ENCODE peak calls at places on chromosomes 4 and X, in six cellular contexts. One of them, this sample, is unnamed.

GRCh38 chr4:8911311-8912088 is 39.9 kb upstream of the HMX1 start:
- DNase-seq in right atrium auricular region: peak; percentile 44
- DNase-seq in SJSA1: no peak
- DNase-seq in neural progenitor cell: no peak
- DNase-seq in PC-9: no peak
- DNase-seq in mesenchymal stem cell: no peak
- DNase-seq in this sample: peak; percentile 5

GRCh38 chr4:89868261-89868660 is 26.4 kb upstream of the MMRN1 start:
- DNase-seq in SJSA1: no peak
- DNase-seq in right atrium auricular region: no peak
- DNase-seq in PC-9: no peak
- DNase-seq in neural progenitor cell: no peak
- DNase-seq in mesenchymal stem cell: no peak
- DNase-seq in this sample: no peak

GRCh38 chrX:155893513-155893912 is 12.4 kb downstream of the VAMP7 start:
- DNase-seq in neural progenitor cell: no peak
- DNase-seq in right atrium auricular region: no peak
- DNase-seq in PC-9: no peak
- DNase-seq in mesenchymal stem cell: no peak
- DNase-seq in SJSA1: no peak
- DNase-seq in this sample: no peak

GRCh38 chr4:155888171-155888570 is 15.3 kb upstream of the TDO2 start:
- DNase-seq in right atrium auricular region: no peak
- DNase-seq in neural progenitor cell: no peak
- DNase-seq in mesenchymal stem cell: no peak
- DNase-seq in SJSA1: no peak
- DNase-seq in PC-9: no peak
- DNase-seq in this sample: no peak

GRCh38 chrX:9133426-9133825 is 99.5 kb upstream of the FAM9B start:
- DNase-seq in PC-9: no peak
- DNase-seq in right atrium auricular region: no peak
- DNase-seq in SJSA1: peak; percentile 15
- DNase-seq in neural progenitor cell: no peak
- DNase-seq in mesenchymal stem cell: peak; percentile 61
- DNase-seq in this sample: no peak

GRCh38 chr4:53476232-53477037 is 99.0 kb downstream of the FIP1L1 start:
- DNase-seq in neural progenitor cell: no peak
- DNase-seq in PC-9: no peak
- DNase-seq in SJSA1: peak; percentile 85
- DNase-seq in right atrium auricular region: no peak
- DNase-seq in mesenchymal stem cell: peak; percentile 94
- DNase-seq in this sample: no peak

GRCh38 chrX:47200385-47201150 is 6.9 kb downstream of the UBA1 start:
- DNase-seq in right atrium auricular region: peak; percentile 74
- DNase-seq in neural progenitor cell: no peak
- DNase-seq in SJSA1: no peak
- DNase-seq in PC-9: no peak
- DNase-seq in mesenchymal stem cell: no peak
- DNase-seq in this sample: no peak

GRCh38 chr4:128517096-128517738 is 229.6 kb upstream of the PGRMC2 start:
- DNase-seq in SJSA1: no peak
- DNase-seq in right atrium auricular region: no peak
- DNase-seq in mesenchymal stem cell: peak; percentile 49
- DNase-seq in PC-9: no peak
- DNase-seq in neural progenitor cell: no peak
- DNase-seq in this sample: no peak

GRCh38 chr4:997375-998071 is 4.3 kb upstream of the SLC26A1 start:
- DNase-seq in neural progenitor cell: peak; percentile 78
- DNase-seq in mesenchymal stem cell: peak; percentile 16
- DNase-seq in PC-9: no peak
- DNase-seq in right atrium auricular region: no peak
- DNase-seq in SJSA1: no peak
- DNase-seq in this sample: peak; percentile 52

GRCh38 chrX:68750316-68750715 is 78.5 kb upstream of the EFNB1 start:
- DNase-seq in right atrium auricular region: no peak
- DNase-seq in mesenchymal stem cell: no peak
- DNase-seq in neural progenitor cell: no peak
- DNase-seq in SJSA1: no peak
- DNase-seq in PC-9: no peak
- DNase-seq in this sample: no peak

GRCh38 chrX:12977761-12978204 is 2.9 kb downstream of the TMSB4X start:
- DNase-seq in PC-9: peak; percentile 55
- DNase-seq in neural progenitor cell: no peak
- DNase-seq in right atrium auricular region: no peak
- DNase-seq in SJSA1: no peak
- DNase-seq in mesenchymal stem cell: no peak
- DNase-seq in this sample: no peak

GRCh38 chr4:83535520-83535944 is 376 bp upstream of the GPAT3 start:
- DNase-seq in neural progenitor cell: peak; percentile 54
- DNase-seq in PC-9: peak; percentile 74
- DNase-seq in mesenchymal stem cell: peak; percentile 73
- DNase-seq in right atrium auricular region: peak; percentile 59
- DNase-seq in SJSA1: no peak
- DNase-seq in this sample: peak; percentile 30

GRCh38 chr4:24557036-24558022 is 27.0 kb downstream of the DHX15 start:
- DNase-seq in neural progenitor cell: no peak
- DNase-seq in PC-9: peak; percentile 65
- DNase-seq in right atrium auricular region: no peak
- DNase-seq in SJSA1: peak; percentile 7
- DNase-seq in mesenchymal stem cell: peak; percentile 48
- DNase-seq in this sample: no peak

GRCh38 chr4:159158083-159158617 is 55.3 kb downstream of the RAPGEF2 start:
- DNase-seq in SJSA1: no peak
- DNase-seq in neural progenitor cell: peak; percentile 54
- DNase-seq in mesenchymal stem cell: no peak
- DNase-seq in right atrium auricular region: no peak
- DNase-seq in PC-9: no peak
- DNase-seq in this sample: no peak

GRCh38 chrX:31420711-31421151 is 348.9 kb upstream of the FTHL17 start:
- DNase-seq in mesenchymal stem cell: peak; percentile 48
- DNase-seq in PC-9: no peak
- DNase-seq in SJSA1: no peak
- DNase-seq in right atrium auricular region: no peak
- DNase-seq in neural progenitor cell: no peak
- DNase-seq in this sample: no peak

GRCh38 chr4:88792821-88793220 is 95.2 kb upstream of the NAP1L5 start:
- DNase-seq in neural progenitor cell: no peak
- DNase-seq in right atrium auricular region: no peak
- DNase-seq in PC-9: peak; percentile 36
- DNase-seq in SJSA1: no peak
- DNase-seq in mesenchymal stem cell: no peak
- DNase-seq in this sample: no peak

GRCh38 chr4:155667538-155668511 is 1.2 kb downstream of the GUCY1A1 start:
- DNase-seq in right atrium auricular region: peak; percentile 63
- DNase-seq in SJSA1: peak; percentile 30
- DNase-seq in PC-9: no peak
- DNase-seq in neural progenitor cell: peak; percentile 70
- DNase-seq in mesenchymal stem cell: peak; percentile 59
- DNase-seq in this sample: peak; percentile 50

GRCh38 chr4:1045595-1046201 is 34.3 kb downstream of the FGFRL1 start:
- DNase-seq in SJSA1: no peak
- DNase-seq in mesenchymal stem cell: no peak
- DNase-seq in right atrium auricular region: no peak
- DNase-seq in neural progenitor cell: no peak
- DNase-seq in PC-9: no peak
- DNase-seq in this sample: no peak

GRCh38 chr4:88938138-88938537 is 118.8 kb downstream of the FAM13A start:
- DNase-seq in mesenchymal stem cell: peak; percentile 91
- DNase-seq in PC-9: peak; percentile 87
- DNase-seq in right atrium auricular region: no peak
- DNase-seq in SJSA1: no peak
- DNase-seq in neural progenitor cell: no peak
- DNase-seq in this sample: no peak

GRCh38 chrX:154594491-154594890 is 9.6 kb downstream of the CTAG1A start:
- DNase-seq in PC-9: no peak
- DNase-seq in neural progenitor cell: no peak
- DNase-seq in mesenchymal stem cell: no peak
- DNase-seq in SJSA1: no peak
- DNase-seq in right atrium auricular region: no peak
- DNase-seq in this sample: no peak

GRCh38 chr4:69649629-69650028 is 3.4 kb downstream of the UGT2A1 start:
- DNase-seq in PC-9: no peak
- DNase-seq in right atrium auricular region: no peak
- DNase-seq in mesenchymal stem cell: no peak
- DNase-seq in SJSA1: no peak
- DNase-seq in neural progenitor cell: no peak
- DNase-seq in this sample: no peak

DNA sequence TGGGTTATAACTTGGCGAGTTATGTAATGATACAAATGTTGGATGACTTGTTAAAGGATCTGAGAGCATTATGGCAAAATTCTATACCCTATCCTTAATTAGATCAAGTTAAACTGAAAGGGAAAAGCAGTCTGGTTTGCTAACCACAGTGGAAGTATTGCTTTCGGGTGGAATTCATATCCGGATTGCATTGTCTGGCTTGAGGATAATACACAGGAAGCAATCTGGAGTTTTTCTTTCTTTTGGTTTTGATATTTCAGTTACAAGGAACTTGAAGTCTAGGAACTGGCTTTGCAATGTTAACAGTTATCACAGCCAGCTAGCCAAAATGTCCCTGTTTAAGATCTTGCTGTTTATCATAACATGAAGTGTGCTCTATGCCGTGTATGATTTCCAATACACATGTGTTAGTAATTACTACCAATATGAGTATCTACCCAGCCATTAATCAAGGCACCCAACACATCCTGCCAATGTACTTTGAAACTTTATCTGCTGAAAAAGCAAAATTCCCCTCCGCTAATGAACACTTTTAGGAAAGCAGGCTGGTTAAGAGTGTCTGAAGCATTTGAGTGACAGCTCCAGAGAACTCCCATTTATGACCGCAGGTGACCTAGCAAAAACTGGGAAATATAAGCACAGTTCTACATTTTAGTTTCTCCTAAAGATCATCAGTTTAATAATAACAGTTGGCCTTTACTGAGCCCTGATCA is 146.4 kb downstream of the PALLD start:
- DNase-seq in neural progenitor cell: no peak
- DNase-seq in right atrium auricular region: no peak
- DNase-seq in SJSA1: peak; percentile 41
- DNase-seq in PC-9: no peak
- DNase-seq in mesenchymal stem cell: no peak
- DNase-seq in this sample: no peak
- H3K4me3 ChIP-seq in neural progenitor cell: no peak overlapping the region
- H3K4me3 ChIP-seq in right atrium auricular region: no peak overlapping the region
- H3K4me3 ChIP-seq in SJSA1: no peak overlapping the region
- H3K4me3 ChIP-seq in PC-9: no peak overlapping the region
- H3K4me3 ChIP-seq in mesenchymal stem cell: no peak overlapping the region
- H3K4me3 ChIP-seq in this sample: no peak overlapping the region

DNA sequence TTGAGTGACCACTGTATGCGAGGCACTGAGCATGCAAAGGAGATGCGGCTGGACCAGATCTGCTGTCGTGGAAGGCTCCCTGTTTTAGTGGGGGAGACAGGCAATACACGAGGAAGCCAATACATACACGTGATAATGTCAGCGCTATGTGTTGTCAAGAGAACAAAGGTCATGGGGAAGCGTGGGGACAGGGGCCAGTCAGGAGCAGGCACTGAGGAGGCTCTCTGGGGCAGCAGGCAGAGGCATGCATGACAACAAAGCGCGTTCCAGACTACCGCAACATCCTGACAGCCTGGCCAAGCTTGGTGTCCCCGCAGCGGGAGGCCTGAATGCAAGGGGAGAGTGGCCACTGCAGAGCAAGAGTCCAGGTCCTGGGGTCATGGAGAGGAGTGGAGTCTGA is 61.9 kb downstream of the DCTD start:
- DNase-seq in right atrium auricular region: no peak
- DNase-seq in SJSA1: no peak
- DNase-seq in PC-9: no peak
- DNase-seq in mesenchymal stem cell: no peak
- DNase-seq in neural progenitor cell: no peak
- DNase-seq in this sample: no peak
- H3K4me1 ChIP-seq in right atrium auricular region: no peaks in the 10 kb centered on the region
- H3K4me1 ChIP-seq in SJSA1: no peaks in the 10 kb centered on the region
- H3K4me1 ChIP-seq in PC-9: no peaks in the 10 kb centered on the region
- H3K4me1 ChIP-seq in mesenchymal stem cell: no peaks in the 10 kb centered on the region
- H3K4me1 ChIP-seq in neural progenitor cell: no peaks in the 10 kb centered on the region
- H3K4me1 ChIP-seq in this sample: no peaks in the 10 kb centered on the region

GRCh38 chrX:136063340-136064079 is 78.3 kb downstream of the SLC9A6 start:
- DNase-seq in SJSA1: no peak
- DNase-seq in PC-9: peak; percentile 87
- DNase-seq in neural progenitor cell: no peak
- DNase-seq in mesenchymal stem cell: peak; percentile 74
- DNase-seq in right atrium auricular region: peak; percentile 65
- DNase-seq in this sample: no peak

GRCh38 chrX:136065044-136065671 is 79.9 kb downstream of the SLC9A6 start:
- DNase-seq in SJSA1: peak; percentile 39
- DNase-seq in neural progenitor cell: no peak
- DNase-seq in PC-9: peak; percentile 92
- DNase-seq in mesenchymal stem cell: peak; percentile 77
- DNase-seq in right atrium auricular region: no peak
- DNase-seq in this sample: peak; percentile 4

GRCh38 chrX:136067946-136068345 is 79.4 kb upstream of the FHL1 start:
- DNase-seq in mesenchymal stem cell: no peak
- DNase-seq in neural progenitor cell: no peak
- DNase-seq in SJSA1: no peak
- DNase-seq in right atrium auricular region: no peak
- DNase-seq in PC-9: no peak
- DNase-seq in this sample: no peak

GRCh38 chrX:136067097-136067496 is 80.2 kb upstream of the FHL1 start:
- DNase-seq in PC-9: no peak
- DNase-seq in mesenchymal stem cell: peak; percentile 40
- DNase-seq in SJSA1: no peak
- DNase-seq in neural progenitor cell: no peak
- DNase-seq in right atrium auricular region: no peak
- DNase-seq in this sample: no peak

GRCh38 chrX:136064661-136065043 is 79.4 kb downstream of the SLC9A6 start:
- DNase-seq in neural progenitor cell: no peak
- DNase-seq in right atrium auricular region: no peak
- DNase-seq in PC-9: no peak
- DNase-seq in mesenchymal stem cell: peak; percentile 64
- DNase-seq in SJSA1: no peak
- DNase-seq in this sample: no peak
- H3K4me3 ChIP-seq in neural progenitor cell: no peak overlapping the region
- H3K4me3 ChIP-seq in right atrium auricular region: no peak overlapping the region
- H3K4me3 ChIP-seq in PC-9: no peak overlapping the region
- H3K4me3 ChIP-seq in mesenchymal stem cell: no peak overlapping the region
- H3K4me3 ChIP-seq in SJSA1: no peak overlapping the region
- H3K4me3 ChIP-seq in this sample: no peak overlapping the region

DNA sequence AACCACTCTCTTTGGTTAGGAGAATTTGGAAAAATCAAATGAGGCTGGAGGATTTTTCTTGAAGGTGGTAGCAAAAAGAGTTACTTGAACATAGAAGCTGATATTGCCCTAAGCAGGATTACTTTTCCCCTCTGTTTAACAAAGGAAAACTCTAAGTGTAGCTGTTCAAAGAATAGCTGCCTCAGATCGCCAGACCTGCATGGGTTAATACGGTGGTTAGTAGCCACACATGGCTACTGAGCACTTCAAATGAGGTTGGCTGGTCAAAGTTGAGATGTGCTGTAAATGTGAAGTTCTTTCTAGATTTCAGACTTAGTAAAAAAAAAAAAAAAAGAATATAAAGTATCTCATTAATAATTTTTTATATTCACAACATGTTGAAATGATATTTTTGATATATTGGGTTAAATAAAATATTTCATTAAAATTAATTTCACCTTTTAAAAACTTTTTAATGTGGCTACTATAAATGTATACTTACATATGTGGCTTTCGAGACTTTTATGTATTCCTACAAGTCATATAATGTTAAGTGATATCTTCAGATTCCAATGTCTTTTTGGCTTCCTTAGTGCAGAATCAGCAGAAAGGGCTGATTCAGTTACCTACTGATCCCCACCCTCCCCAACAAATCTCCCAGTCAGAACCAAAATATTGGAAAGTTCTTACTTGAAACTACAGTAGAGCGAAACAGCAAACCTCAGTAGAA is 3.3 kb upstream of the RPS6KA3 start:
- DNase-seq in SJSA1: no peak
- DNase-seq in neural progenitor cell: no peak
- DNase-seq in right atrium auricular region: no peak
- DNase-seq in mesenchymal stem cell: no peak
- DNase-seq in PC-9: no peak
- DNase-seq in this sample: no peak
- H3K4me1 ChIP-seq in SJSA1: peaks cover 3% of the 10 kb centered on the region
- H3K4me1 ChIP-seq in neural progenitor cell: no peaks in the 10 kb centered on the region
- H3K4me1 ChIP-seq in right atrium auricular region: no peaks in the 10 kb centered on the region
- H3K4me1 ChIP-seq in mesenchymal stem cell: peaks cover 2% of the 10 kb centered on the region
- H3K4me1 ChIP-seq in PC-9: peaks cover 23% of the 10 kb centered on the region
- H3K4me1 ChIP-seq in this sample: no peaks in the 10 kb centered on the region

This sample was measured in body of pancreas.